ENCODE peak calls at places on chromosomes 3 and 15, in seven cellular contexts. One of them, this sample, is unnamed.

GRCh38 chr3:85004147-85004546 is 45.4 kb downstream of the CADM2 start:
- DNase-seq in heart left ventricle: no peak
- DNase-seq in stimulated activated CD4-positive, alpha-beta T cell treated with anti-CD3 and anti-CD28 coated beads, TNF-alpha, amount 100 ng/mL, for 48 hours: no peak
- DNase-seq in HT1080: no peak
- DNase-seq in brain microvascular endothelial cell: no peak
- DNase-seq in GM12865: no peak
- DNase-seq in EH: no peak
- DNase-seq in this sample: no peak

GRCh38 chr15:79467865-79468586 is 35.9 kb downstream of the MINAR1 start:
- DNase-seq in heart left ventricle: no peak
- DNase-seq in stimulated activated CD4-positive, alpha-beta T cell treated with anti-CD3 and anti-CD28 coated beads, TNF-alpha, amount 100 ng/mL, for 48 hours: no peak
- DNase-seq in HT1080: no peak
- DNase-seq in brain microvascular endothelial cell: no peak
- DNase-seq in GM12865: no peak
- DNase-seq in EH: no peak
- DNase-seq in this sample: no peak

GRCh38 chr15:69129026-69129385 is 31.4 kb upstream of the GLCE start:
- DNase-seq in heart left ventricle: no peak
- DNase-seq in stimulated activated CD4-positive, alpha-beta T cell treated with anti-CD3 and anti-CD28 coated beads, TNF-alpha, amount 100 ng/mL, for 48 hours: no peak
- DNase-seq in HT1080: no peak
- DNase-seq in brain microvascular endothelial cell: no peak
- DNase-seq in GM12865: no peak
- DNase-seq in EH: no peak
- DNase-seq in this sample: no peak

GRCh38 chr15:41511331-41512077 is 2.1 kb downstream of the LTK start:
- DNase-seq in heart left ventricle: no peak
- DNase-seq in stimulated activated CD4-positive, alpha-beta T cell treated with anti-CD3 and anti-CD28 coated beads, TNF-alpha, amount 100 ng/mL, for 48 hours: no peak
- DNase-seq in HT1080: no peak
- DNase-seq in brain microvascular endothelial cell: no peak
- DNase-seq in GM12865: no peak
- DNase-seq in EH: no peak
- DNase-seq in this sample: no peak

GRCh38 chr3:192642651-192643050 is 84.7 kb downstream of the FGF12 start:
- DNase-seq in heart left ventricle: no peak
- DNase-seq in stimulated activated CD4-positive, alpha-beta T cell treated with anti-CD3 and anti-CD28 coated beads, TNF-alpha, amount 100 ng/mL, for 48 hours: no peak
- DNase-seq in HT1080: no peak
- DNase-seq in brain microvascular endothelial cell: no peak
- DNase-seq in GM12865: no peak
- DNase-seq in EH: no peak
- DNase-seq in this sample: no peak

GRCh38 chr3:99850608-99851007 is 32.9 kb downstream of the CMSS1 start:
- DNase-seq in heart left ventricle: no peak
- DNase-seq in stimulated activated CD4-positive, alpha-beta T cell treated with anti-CD3 and anti-CD28 coated beads, TNF-alpha, amount 100 ng/mL, for 48 hours: no peak
- DNase-seq in HT1080: peak; percentile 13
- DNase-seq in brain microvascular endothelial cell: no peak
- DNase-seq in GM12865: peak; percentile 7
- DNase-seq in EH: no peak
- DNase-seq in this sample: no peak

GRCh38 chr15:82917252-82917651 is 35.3 kb downstream of the HOMER2 start:
- DNase-seq in heart left ventricle: no peak
- DNase-seq in stimulated activated CD4-positive, alpha-beta T cell treated with anti-CD3 and anti-CD28 coated beads, TNF-alpha, amount 100 ng/mL, for 48 hours: no peak
- DNase-seq in HT1080: no peak
- DNase-seq in brain microvascular endothelial cell: no peak
- DNase-seq in GM12865: no peak
- DNase-seq in EH: no peak
- DNase-seq in this sample: no peak

GRCh38 chr3:4045756-4046155 is 246.5 kb downstream of the LRRN1 start:
- DNase-seq in heart left ventricle: no peak
- DNase-seq in stimulated activated CD4-positive, alpha-beta T cell treated with anti-CD3 and anti-CD28 coated beads, TNF-alpha, amount 100 ng/mL, for 48 hours: no peak
- DNase-seq in HT1080: no peak
- DNase-seq in brain microvascular endothelial cell: no peak
- DNase-seq in GM12865: no peak
- DNase-seq in EH: no peak
- DNase-seq in this sample: peak; percentile 5

GRCh38 chr3:79767953-79768282 is at the start of gene ROBO1:
- DNase-seq in heart left ventricle: no peak
- DNase-seq in stimulated activated CD4-positive, alpha-beta T cell treated with anti-CD3 and anti-CD28 coated beads, TNF-alpha, amount 100 ng/mL, for 48 hours: no peak
- DNase-seq in HT1080: no peak
- DNase-seq in brain microvascular endothelial cell: peak; percentile 66
- DNase-seq in GM12865: no peak
- DNase-seq in EH: no peak
- DNase-seq in this sample: no peak

GRCh38 chr3:180277036-180277435 is 240.3 kb upstream of the PEX5L start:
- DNase-seq in heart left ventricle: no peak
- DNase-seq in stimulated activated CD4-positive, alpha-beta T cell treated with anti-CD3 and anti-CD28 coated beads, TNF-alpha, amount 100 ng/mL, for 48 hours: no peak
- DNase-seq in HT1080: peak; percentile 40
- DNase-seq in brain microvascular endothelial cell: no peak
- DNase-seq in GM12865: no peak
- DNase-seq in EH: no peak
- DNase-seq in this sample: no peak

GRCh38 chr3:76096836-76097587 is 311.7 kb upstream of the ZNF717 start:
- DNase-seq in heart left ventricle: no peak
- DNase-seq in stimulated activated CD4-positive, alpha-beta T cell treated with anti-CD3 and anti-CD28 coated beads, TNF-alpha, amount 100 ng/mL, for 48 hours: no peak
- DNase-seq in HT1080: no peak
- DNase-seq in brain microvascular endothelial cell: peak; percentile 54
- DNase-seq in GM12865: no peak
- DNase-seq in EH: no peak
- DNase-seq in this sample: no peak

GRCh38 chr15:49831206-49831965 is 210.5 kb downstream of the DTWD1 start:
- DNase-seq in heart left ventricle: peak; percentile 42
- DNase-seq in stimulated activated CD4-positive, alpha-beta T cell treated with anti-CD3 and anti-CD28 coated beads, TNF-alpha, amount 100 ng/mL, for 48 hours: no peak
- DNase-seq in HT1080: peak; percentile 99
- DNase-seq in brain microvascular endothelial cell: peak; percentile 96
- DNase-seq in GM12865: no peak
- DNase-seq in EH: peak; percentile 99
- DNase-seq in this sample: peak; percentile 68

GRCh38 chr3:9690451-9691450 is 12.9 kb upstream of the CPNE9 start:
- DNase-seq in heart left ventricle: no peak
- DNase-seq in stimulated activated CD4-positive, alpha-beta T cell treated with anti-CD3 and anti-CD28 coated beads, TNF-alpha, amount 100 ng/mL, for 48 hours: no peak
- DNase-seq in HT1080: no peak
- DNase-seq in brain microvascular endothelial cell: peak; percentile 46
- DNase-seq in GM12865: peak; percentile 77
- DNase-seq in EH: no peak
- DNase-seq in this sample: no peak

GRCh38 chr15:49688135-49688790 is 67.4 kb downstream of the DTWD1 start:
- DNase-seq in heart left ventricle: no peak
- DNase-seq in stimulated activated CD4-positive, alpha-beta T cell treated with anti-CD3 and anti-CD28 coated beads, TNF-alpha, amount 100 ng/mL, for 48 hours: no peak
- DNase-seq in HT1080: no peak
- DNase-seq in brain microvascular endothelial cell: no peak
- DNase-seq in GM12865: no peak
- DNase-seq in EH: no peak
- DNase-seq in this sample: no peak

GRCh38 chr3:184260571-184261269 is 633 bp downstream of the CAMK2N2 start:
- DNase-seq in heart left ventricle: no peak
- DNase-seq in stimulated activated CD4-positive, alpha-beta T cell treated with anti-CD3 and anti-CD28 coated beads, TNF-alpha, amount 100 ng/mL, for 48 hours: no peak
- DNase-seq in HT1080: no peak
- DNase-seq in brain microvascular endothelial cell: no peak
- DNase-seq in GM12865: no peak
- DNase-seq in EH: no peak
- DNase-seq in this sample: peak; percentile 13

GRCh38 chr3:170244566-170244965 is 22.3 kb downstream of the PRKCI start:
- DNase-seq in heart left ventricle: no peak
- DNase-seq in stimulated activated CD4-positive, alpha-beta T cell treated with anti-CD3 and anti-CD28 coated beads, TNF-alpha, amount 100 ng/mL, for 48 hours: no peak
- DNase-seq in HT1080: no peak
- DNase-seq in brain microvascular endothelial cell: no peak
- DNase-seq in GM12865: no peak
- DNase-seq in EH: no peak
- DNase-seq in this sample: no peak

GRCh38 chr3:143974181-143974876 is 2.7 kb downstream of the DIPK2A start:
- DNase-seq in heart left ventricle: no peak
- DNase-seq in stimulated activated CD4-positive, alpha-beta T cell treated with anti-CD3 and anti-CD28 coated beads, TNF-alpha, amount 100 ng/mL, for 48 hours: no peak
- DNase-seq in HT1080: no peak
- DNase-seq in brain microvascular endothelial cell: no peak
- DNase-seq in GM12865: no peak
- DNase-seq in EH: no peak
- DNase-seq in this sample: peak; percentile 17

GRCh38 chr3:127037971-127038446 is 55.1 kb downstream of the PLXNA1 start:
- DNase-seq in heart left ventricle: peak; percentile 15
- DNase-seq in stimulated activated CD4-positive, alpha-beta T cell treated with anti-CD3 and anti-CD28 coated beads, TNF-alpha, amount 100 ng/mL, for 48 hours: no peak
- DNase-seq in HT1080: no peak
- DNase-seq in brain microvascular endothelial cell: no peak
- DNase-seq in GM12865: no peak
- DNase-seq in EH: no peak
- DNase-seq in this sample: no peak